ENCODE peak calls at places on chromosome 16, in six cellular contexts. One of them, this sample, is unnamed.

GRCh38 chr16:8908779-8909468 is 26.8 kb downstream of the LITAFD start:
- DNase-seq in H1: no peak
- DNase-seq in K562: no peak
- DNase-seq in CD4-positive, CD25-positive, alpha-beta regulatory T cell: no peak
- DNase-seq in Peyer's patch: no peak
- DNase-seq in AG04450: no peak
- DNase-seq in this sample: peak

GRCh38 chr16:4431023-4431422 is 5.4 kb downstream of the DNAJA3 start:
- DNase-seq in K562: no peak
- DNase-seq in AG04450: no peak
- DNase-seq in Peyer's patch: no peak
- DNase-seq in H1: no peak
- DNase-seq in CD4-positive, CD25-positive, alpha-beta regulatory T cell: no peak
- DNase-seq in this sample: no peak

GRCh38 chr16:82459580-82460256 is 167.1 kb upstream of the CDH13 start:
- DNase-seq in AG04450: no peak
- DNase-seq in Peyer's patch: no peak
- DNase-seq in H1: no peak
- DNase-seq in CD4-positive, CD25-positive, alpha-beta regulatory T cell: no peak
- DNase-seq in K562: no peak
- DNase-seq in this sample: no peak

GRCh38 chr16:30065943-30066881 is 652 bp downstream of the ALDOA start:
- DNase-seq in H1: no peak
- DNase-seq in Peyer's patch: peak
- DNase-seq in AG04450: no peak
- DNase-seq in CD4-positive, CD25-positive, alpha-beta regulatory T cell: no peak
- DNase-seq in K562: peak
- DNase-seq in this sample: peak

GRCh38 chr16:75282811-75283281 is 31.4 kb upstream of the BCAR1 start:
- DNase-seq in AG04450: no peak
- DNase-seq in H1: no peak
- DNase-seq in CD4-positive, CD25-positive, alpha-beta regulatory T cell: no peak
- DNase-seq in K562: no peak
- DNase-seq in Peyer's patch: no peak
- DNase-seq in this sample: no peak

GRCh38 chr16:83624436-83625120 is 183.2 kb upstream of the HSBP1 start:
- DNase-seq in AG04450: no peak
- DNase-seq in H1: peak
- DNase-seq in Peyer's patch: no peak
- DNase-seq in K562: no peak
- DNase-seq in CD4-positive, CD25-positive, alpha-beta regulatory T cell: no peak
- DNase-seq in this sample: no peak

GRCh38 chr16:86758932-86759331 is 180.6 kb downstream of the FOXL1 start:
- DNase-seq in K562: no peak
- DNase-seq in CD4-positive, CD25-positive, alpha-beta regulatory T cell: no peak
- DNase-seq in AG04450: no peak
- DNase-seq in H1: no peak
- DNase-seq in Peyer's patch: peak
- DNase-seq in this sample: no peak

GRCh38 chr16:88599825-88600538 is 29.8 kb downstream of the ZC3H18 start:
- DNase-seq in CD4-positive, CD25-positive, alpha-beta regulatory T cell: no peak
- DNase-seq in Peyer's patch: no peak
- DNase-seq in AG04450: no peak
- DNase-seq in H1: no peak
- DNase-seq in K562: no peak
- DNase-seq in this sample: no peak

DNA sequence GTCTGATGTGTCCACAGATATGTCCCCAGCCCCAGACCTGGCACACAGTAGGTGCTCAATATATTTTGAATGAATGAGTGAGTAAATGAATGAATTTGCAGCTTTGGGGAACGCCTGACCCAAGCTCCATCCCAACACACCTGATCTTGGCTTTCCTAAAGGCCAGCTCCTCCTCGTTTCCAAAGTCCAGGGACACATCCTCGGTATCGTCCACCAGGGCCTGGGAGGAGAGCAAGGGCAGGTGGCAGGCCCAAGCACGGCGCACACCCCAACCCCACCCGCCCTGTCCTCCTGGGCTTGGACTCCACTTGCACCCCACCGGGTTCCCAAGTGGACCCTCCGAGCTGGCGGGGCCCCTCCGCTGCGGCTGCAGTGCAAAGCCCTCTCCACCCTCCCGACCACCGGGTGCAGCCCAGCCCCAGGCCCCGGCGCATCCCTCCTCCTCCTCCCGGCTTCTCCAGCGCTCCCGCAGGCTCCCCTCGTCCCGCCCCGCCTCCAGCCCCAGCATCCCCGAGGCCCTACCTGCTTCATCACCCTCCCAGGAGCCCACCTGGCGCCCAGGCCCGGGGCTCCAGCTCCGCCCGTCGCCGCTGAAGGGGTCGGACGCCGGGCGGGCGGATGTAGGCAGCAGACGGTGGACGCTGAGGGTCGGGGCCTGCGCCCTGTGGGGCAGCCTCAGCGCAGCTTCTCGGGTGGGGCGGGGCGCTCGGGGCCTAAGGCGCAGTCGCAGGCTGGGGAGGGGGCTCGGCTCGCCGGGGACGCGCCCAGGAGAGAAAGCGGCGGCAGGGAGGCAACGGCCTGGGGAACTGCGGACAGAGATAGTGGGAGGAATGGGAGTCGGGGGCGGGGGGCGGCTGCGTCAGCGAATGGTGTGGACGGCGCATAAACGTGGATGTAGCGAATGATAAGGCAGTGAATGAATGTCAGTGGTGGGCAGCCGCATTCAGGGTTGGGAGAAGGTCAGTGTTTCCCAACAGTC is at the start of gene TVP23A:
- DNase-seq in CD4-positive, CD25-positive, alpha-beta regulatory T cell: no peak
- DNase-seq in Peyer's patch: no peak
- DNase-seq in AG04450: no peak
- DNase-seq in H1: peak
- DNase-seq in K562: peak
- DNase-seq in this sample: no peak
- H3K4me3 ChIP-seq in CD4-positive, CD25-positive, alpha-beta regulatory T cell: no peak
- H3K4me3 ChIP-seq in Peyer's patch: peak
- H3K4me3 ChIP-seq in AG04450: no peak
- H3K4me3 ChIP-seq in H1: peak
- H3K4me3 ChIP-seq in K562: peak
- H3K4me3 ChIP-seq in this sample: no peak

DNA sequence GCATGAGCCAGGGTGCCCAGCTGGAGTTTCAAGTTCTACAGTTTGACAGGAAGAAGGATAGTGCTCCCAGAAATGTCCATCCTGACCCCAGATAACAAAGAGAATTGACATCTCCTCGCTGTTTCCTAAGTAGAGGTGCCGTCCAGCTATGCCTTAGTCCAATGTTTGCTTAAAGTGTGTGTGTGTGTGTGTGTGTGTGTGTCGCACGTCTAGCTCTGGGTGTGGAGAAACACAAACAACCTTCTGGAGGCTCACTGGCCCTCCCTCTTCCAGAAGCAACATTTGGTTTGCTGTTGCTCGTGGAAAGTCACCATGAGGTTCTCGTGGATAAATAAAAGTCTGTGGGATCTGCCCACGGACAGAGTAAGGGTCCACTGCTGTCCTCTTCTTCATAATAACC is 22.1 kb downstream of the EMP2 start:
- DNase-seq in H1: no peak
- DNase-seq in AG04450: no peak
- DNase-seq in Peyer's patch: no peak
- DNase-seq in K562: no peak
- DNase-seq in CD4-positive, CD25-positive, alpha-beta regulatory T cell: no peak
- DNase-seq in this sample: no peak
- H3K4me3 ChIP-seq in H1: no peak
- H3K4me3 ChIP-seq in AG04450: no peak
- H3K4me3 ChIP-seq in Peyer's patch: no peak
- H3K4me3 ChIP-seq in K562: no peak
- H3K4me3 ChIP-seq in CD4-positive, CD25-positive, alpha-beta regulatory T cell: no peak
- H3K4me3 ChIP-seq in this sample: no peak

GRCh38 chr16:10945065-10945787 is 862 bp downstream of the CLEC16A start:
- DNase-seq in Peyer's patch: no peak
- DNase-seq in AG04450: no peak
- DNase-seq in H1: no peak
- DNase-seq in CD4-positive, CD25-positive, alpha-beta regulatory T cell: no peak
- DNase-seq in K562: no peak
- DNase-seq in this sample: no peak
- H3K4me3 ChIP-seq in Peyer's patch: peak
- H3K4me3 ChIP-seq in AG04450: peak
- H3K4me3 ChIP-seq in H1: peak
- H3K4me3 ChIP-seq in CD4-positive, CD25-positive, alpha-beta regulatory T cell: peak
- H3K4me3 ChIP-seq in K562: peak
- H3K4me3 ChIP-seq in this sample: peak

GRCh38 chr16:31471875-31472558 is at the start of gene TGFB1I1:
- DNase-seq in AG04450: peak
- DNase-seq in H1: peak
- DNase-seq in CD4-positive, CD25-positive, alpha-beta regulatory T cell: no peak
- DNase-seq in K562: no peak
- DNase-seq in Peyer's patch: peak
- DNase-seq in this sample: no peak

GRCh38 chr16:31474173-31474714 is 2.3 kb downstream of the TGFB1I1 start:
- DNase-seq in K562: peak
- DNase-seq in H1: no peak
- DNase-seq in CD4-positive, CD25-positive, alpha-beta regulatory T cell: no peak
- DNase-seq in AG04450: peak
- DNase-seq in Peyer's patch: no peak
- DNase-seq in this sample: no peak

GRCh38 chr16:31472559-31473203 is 729 bp downstream of the TGFB1I1 start:
- DNase-seq in CD4-positive, CD25-positive, alpha-beta regulatory T cell: no peak
- DNase-seq in K562: peak
- DNase-seq in H1: peak
- DNase-seq in Peyer's patch: peak
- DNase-seq in AG04450: peak
- DNase-seq in this sample: peak

GRCh38 chr16:31474778-31475738 is 3.1 kb downstream of the TGFB1I1 start:
- DNase-seq in CD4-positive, CD25-positive, alpha-beta regulatory T cell: no peak
- DNase-seq in AG04450: no peak
- DNase-seq in H1: no peak
- DNase-seq in K562: no peak
- DNase-seq in Peyer's patch: no peak
- DNase-seq in this sample: no peak

DNA sequence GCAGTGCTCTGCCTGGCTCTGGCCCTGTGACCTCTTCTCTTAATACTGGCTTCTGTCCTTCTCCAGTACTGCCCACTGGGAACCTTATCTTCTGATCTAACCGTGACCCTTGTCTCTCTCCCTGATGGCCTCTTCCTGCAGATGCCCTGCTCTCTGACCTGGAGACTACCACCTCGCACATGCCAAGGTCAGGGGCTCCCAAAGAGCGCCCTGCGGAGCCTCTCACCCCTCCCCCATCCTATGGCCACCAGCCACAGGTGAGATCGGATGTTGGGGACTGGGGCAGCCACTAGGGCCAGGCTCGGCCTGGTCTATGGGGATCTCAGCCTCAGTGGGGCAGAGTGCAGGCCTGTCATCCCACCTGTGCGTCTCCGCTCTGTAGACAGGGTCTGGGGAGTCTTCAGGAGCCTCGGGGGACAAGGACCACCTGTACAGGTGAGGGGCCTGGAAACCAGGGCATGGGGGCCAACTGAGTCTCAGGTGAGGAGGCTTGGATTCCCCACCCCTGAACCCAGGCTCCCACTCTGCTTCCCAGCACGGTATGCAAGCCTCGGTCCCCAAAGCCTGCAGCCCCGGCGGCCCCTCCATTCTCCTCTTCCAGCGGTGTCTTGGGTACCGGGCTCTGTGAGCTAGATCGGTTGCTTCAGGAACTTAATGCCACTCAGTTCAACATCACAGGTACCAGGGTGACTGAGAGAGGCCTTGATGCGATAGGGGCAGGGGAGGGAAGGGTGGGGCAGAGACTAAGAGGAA is 1.5 kb downstream of the TGFB1I1 start:
- DNase-seq in K562: no peak
- DNase-seq in H1: no peak
- DNase-seq in AG04450: no peak
- DNase-seq in Peyer's patch: no peak
- DNase-seq in CD4-positive, CD25-positive, alpha-beta regulatory T cell: no peak
- DNase-seq in this sample: no peak
- H3K4me3 ChIP-seq in K562: no peak
- H3K4me3 ChIP-seq in H1: no peak
- H3K4me3 ChIP-seq in AG04450: peak
- H3K4me3 ChIP-seq in Peyer's patch: no peak
- H3K4me3 ChIP-seq in CD4-positive, CD25-positive, alpha-beta regulatory T cell: no peak
- H3K4me3 ChIP-seq in this sample: no peak

GRCh38 chr16:14378684-14379467 is 251.2 kb downstream of the PARN start:
- DNase-seq in AG04450: no peak
- DNase-seq in CD4-positive, CD25-positive, alpha-beta regulatory T cell: no peak
- DNase-seq in Peyer's patch: no peak
- DNase-seq in H1: no peak
- DNase-seq in K562: no peak
- DNase-seq in this sample: no peak
- H3K4me3 ChIP-seq in AG04450: no peak
- H3K4me3 ChIP-seq in CD4-positive, CD25-positive, alpha-beta regulatory T cell: no peak
- H3K4me3 ChIP-seq in Peyer's patch: no peak
- H3K4me3 ChIP-seq in H1: no peak
- H3K4me3 ChIP-seq in K562: no peak
- H3K4me3 ChIP-seq in this sample: no peak

GRCh38 chr16:80997139-80997798 is 9.4 kb downstream of the CMC2 start:
- DNase-seq in Peyer's patch: no peak
- DNase-seq in CD4-positive, CD25-positive, alpha-beta regulatory T cell: no peak
- DNase-seq in K562: peak
- DNase-seq in H1: no peak
- DNase-seq in AG04450: no peak
- DNase-seq in this sample: peak
- H3K4me3 ChIP-seq in Peyer's patch: peak
- H3K4me3 ChIP-seq in CD4-positive, CD25-positive, alpha-beta regulatory T cell: peak
- H3K4me3 ChIP-seq in K562: no peak
- H3K4me3 ChIP-seq in H1: no peak
- H3K4me3 ChIP-seq in AG04450: no peak
- H3K4me3 ChIP-seq in this sample: peak

GRCh38 chr16:90046122-90046970 is 27.1 kb upstream of the DBNDD1 start:
- DNase-seq in CD4-positive, CD25-positive, alpha-beta regulatory T cell: no peak
- DNase-seq in K562: no peak
- DNase-seq in AG04450: no peak
- DNase-seq in H1: no peak
- DNase-seq in Peyer's patch: no peak
- DNase-seq in this sample: no peak

GRCh38 chr16:90047714-90048346 is 28.6 kb upstream of the DBNDD1 start:
- DNase-seq in AG04450: no peak
- DNase-seq in H1: peak
- DNase-seq in CD4-positive, CD25-positive, alpha-beta regulatory T cell: peak
- DNase-seq in K562: peak
- DNase-seq in Peyer's patch: peak
- DNase-seq in this sample: no peak

GRCh38 chr16:90048737-90049330 is 28.3 kb downstream of the PRDM7 start:
- DNase-seq in K562: no peak
- DNase-seq in H1: no peak
- DNase-seq in AG04450: no peak
- DNase-seq in Peyer's patch: no peak
- DNase-seq in CD4-positive, CD25-positive, alpha-beta regulatory T cell: no peak
- DNase-seq in this sample: no peak

GRCh38 chr16:90046971-90047713 is 27.9 kb upstream of the DBNDD1 start:
- DNase-seq in CD4-positive, CD25-positive, alpha-beta regulatory T cell: no peak
- DNase-seq in H1: peak
- DNase-seq in K562: peak
- DNase-seq in Peyer's patch: peak
- DNase-seq in AG04450: no peak
- DNase-seq in this sample: no peak

GRCh38 chr16:90048347-90048722 is 28.8 kb downstream of the PRDM7 start:
- DNase-seq in H1: no peak
- DNase-seq in Peyer's patch: peak
- DNase-seq in AG04450: no peak
- DNase-seq in CD4-positive, CD25-positive, alpha-beta regulatory T cell: no peak
- DNase-seq in K562: no peak
- DNase-seq in this sample: no peak
- H3K4me3 ChIP-seq in H1: peak
- H3K4me3 ChIP-seq in Peyer's patch: no peak
- H3K4me3 ChIP-seq in AG04450: no peak
- H3K4me3 ChIP-seq in CD4-positive, CD25-positive, alpha-beta regulatory T cell: no peak
- H3K4me3 ChIP-seq in K562: no peak
- H3K4me3 ChIP-seq in this sample: no peak

GRCh38 chr16:67157892-67158635 is 1.6 kb downstream of the TRADD start:
- DNase-seq in AG04450: no peak
- DNase-seq in CD4-positive, CD25-positive, alpha-beta regulatory T cell: no peak
- DNase-seq in K562: no peak
- DNase-seq in H1: no peak
- DNase-seq in Peyer's patch: no peak
- DNase-seq in this sample: peak
- H3K4me3 ChIP-seq in AG04450: no peak
- H3K4me3 ChIP-seq in CD4-positive, CD25-positive, alpha-beta regulatory T cell: peak
- H3K4me3 ChIP-seq in K562: peak
- H3K4me3 ChIP-seq in H1: no peak
- H3K4me3 ChIP-seq in Peyer's patch: no peak
- H3K4me3 ChIP-seq in this sample: no peak